ENCODE peak calls at places on chromosomes 4 and X, in seven cellular contexts. M, S, N, V, B, T and L are unnamed samples.

GRCh38 chrX:69503835-69504625 is at the start of gene NALF2:
- DNase-seq in M (peak; percentile 74), S (no peak), N (peak; percentile 49), V (peak; percentile 51), B (peak; percentile 59), T (peak; percentile 71), L (peak; percentile 81)

GRCh38 chr4:3845094-3845743 is 79.0 kb downstream of the ADRA2C start:
- DNase-seq in M (no peak), S (no peak), N (no peak), V (no peak), B (no peak), T (no peak), L (no peak)

GRCh38 chrX:3345281-3346081 is 971 bp downstream of the MXRA5 start:
- DNase-seq in M (peak; percentile 84), S (peak; percentile 76), N (peak; percentile 58), V (peak; percentile 80), B (peak; percentile 80), T (peak; percentile 61), L (no peak)

GRCh38 chr4:26176621-26177121 is 144.1 kb upstream of the RBPJ start:
- DNase-seq in M (no peak), S (no peak), N (no peak), V (no peak), B (no peak), T (no peak), L (no peak)

GRCh38 chr4:151325320-151326246 is at the start of gene SH3D19:
- DNase-seq in M (peak; percentile 84), S (peak; percentile 80), N (peak; percentile 76), V (peak; percentile 78), B (peak; percentile 79), T (peak; percentile 84), L (peak; percentile 46)

GRCh38 chr4:10893417-10893816 is 208.8 kb upstream of the CLNK start:
- DNase-seq in M (no peak), S (no peak), N (no peak), V (no peak), B (no peak), T (no peak), L (no peak)

GRCh38 chr4:3267576-3268394 is 18.8 kb downstream of the MSANTD1 start:
- DNase-seq in M (no peak), S (no peak), N (no peak), V (no peak), B (no peak), T (peak; percentile 10), L (no peak)

GRCh38 chr4:156968479-156968984 is 3.1 kb downstream of the PDGFC start:
- DNase-seq in M (peak; percentile 63), S (no peak), N (peak; percentile 36), V (peak; percentile 82), B (peak; percentile 57), T (peak; percentile 61), L (peak; percentile 50)

GRCh38 chrX:133776072-133776471 is 209.3 kb downstream of the GPC3 start:
- DNase-seq in M (peak; percentile 72), S (no peak), N (peak; percentile 19), V (peak; percentile 8), B (no peak), T (no peak), L (peak; percentile 27)

GRCh38 chrX:154452823-154453222 is 5.3 kb upstream of the PLXNA3 start:
- DNase-seq in M (no peak), S (no peak), N (no peak), V (no peak), B (no peak), T (no peak), L (no peak)

GRCh38 chr4:103996637-103997036 is 276.9 kb upstream of the TACR3 start:
- DNase-seq in M (no peak), S (no peak), N (no peak), V (peak; percentile 46), B (no peak), T (no peak), L (peak; percentile 50)

GRCh38 chrX:39850630-39851152 is 247.1 kb downstream of the BCOR start:
- DNase-seq in M (no peak), S (no peak), N (no peak), V (peak; percentile 23), B (no peak), T (no peak), L (peak; percentile 62)

GRCh38 chrX:74351760-74352159 is 47.8 kb downstream of the ZCCHC13 start:
- DNase-seq in M (no peak), S (no peak), N (no peak), V (no peak), B (no peak), T (no peak), L (no peak)

DNA sequence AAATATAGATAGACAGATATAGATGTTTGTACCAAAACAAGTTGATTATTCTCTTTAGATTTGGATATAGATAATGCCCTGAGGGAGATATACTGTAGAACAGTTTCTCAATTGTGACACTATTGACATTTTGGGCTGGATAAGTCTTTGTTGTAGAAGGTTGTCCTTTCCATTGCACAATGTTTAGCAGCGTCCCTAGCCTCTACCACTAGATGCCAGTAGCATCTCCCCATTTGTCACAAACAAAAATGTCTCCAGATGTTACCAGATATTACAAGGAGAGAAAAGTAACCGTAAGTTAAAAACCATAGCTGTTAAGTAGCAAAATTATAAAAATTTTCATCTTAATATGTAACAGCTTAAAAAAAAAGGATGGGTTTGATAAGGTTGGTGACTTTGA is 2595.3 kb downstream of the ARAP2 start:
- DNase-seq in M (no peak), S (no peak), N (no peak), V (no peak), B (no peak), T (no peak), L (peak; percentile 15)
- TF ChIP-seq CTCF in M (no peak), S (no peak), N (no peak), V (no peak), B (peak; percentile 40), T (no peak), L (peak; percentile 82)

GRCh38 chr4:184417802-184418511 is 56.4 kb downstream of the IRF2 start:
- DNase-seq in M (no peak), S (no peak), N (no peak), V (no peak), B (no peak), T (no peak), L (no peak)

GRCh38 chr4:184415071-184415470 is 59.3 kb downstream of the IRF2 start:
- DNase-seq in M (no peak), S (no peak), N (no peak), V (no peak), B (no peak), T (no peak), L (no peak)

GRCh38 chr4:184420402-184420801 is 53.9 kb downstream of the IRF2 start:
- DNase-seq in M (no peak), S (no peak), N (no peak), V (no peak), B (no peak), T (no peak), L (no peak)

GRCh38 chr4:184419976-184420375 is 54.4 kb downstream of the IRF2 start:
- DNase-seq in M (no peak), S (no peak), N (no peak), V (no peak), B (no peak), T (no peak), L (no peak)

GRCh38 chr4:184416913-184417734 is 57.2 kb downstream of the IRF2 start:
- DNase-seq in M (no peak), S (no peak), N (no peak), V (no peak), B (no peak), T (no peak), L (no peak)
- H3K4me1 ChIP-seq in M (no peaks in the 10 kb centered on the region), S (peaks cover 89% of the 10 kb centered on the region), N (peaks cover 81% of the 10 kb centered on the region), V (no peaks in the 10 kb centered on the region), B (peaks cover 61% of the 10 kb centered on the region), T (peaks cover 33% of the 10 kb centered on the region), L (no peaks in the 10 kb centered on the region)

GRCh38 chr4:29372971-29373370 is 1347.2 kb upstream of the PCDH7 start:
- DNase-seq in M (no peak), S (no peak), N (no peak), V (no peak), B (no peak), T (no peak), L (no peak)

DNA sequence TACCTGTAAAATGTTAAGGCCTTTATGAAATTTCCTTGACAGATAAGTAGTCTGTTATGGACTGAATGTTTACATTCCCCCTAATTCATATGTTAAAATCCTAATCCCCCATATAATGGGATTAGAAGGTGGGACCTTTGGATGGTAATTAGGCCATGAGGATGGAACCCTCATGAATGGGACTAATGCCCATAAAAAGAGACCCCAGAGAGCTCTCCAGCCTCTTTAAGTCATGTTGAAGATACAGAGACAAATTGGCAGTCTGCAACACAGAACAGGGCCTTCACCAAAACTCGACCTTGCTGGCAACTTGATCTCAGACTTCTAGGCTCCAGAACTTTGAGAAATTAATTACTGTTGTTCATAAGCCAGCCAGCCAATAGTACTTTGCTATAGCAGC is 1344.5 kb upstream of the PCDH7 start:
- DNase-seq in M (no peak), S (no peak), N (no peak), V (no peak), B (no peak), T (no peak), L (no peak)
- H3K9me3 ChIP-seq in M (no peaks in the 10 kb centered on the region), S (peaks cover 7% of the 10 kb centered on the region), N (peaks cover 19% of the 10 kb centered on the region), V (no peaks in the 10 kb centered on the region), B (peaks cover 6% of the 10 kb centered on the region), T (no peaks in the 10 kb centered on the region), L (no peaks in the 10 kb centered on the region)

GRCh38 chr4:180456928-180457327 is 1786.3 kb upstream of the TENM3 start:
- DNase-seq in M (no peak), S (no peak), N (no peak), V (no peak), B (no peak), T (no peak), L (peak; percentile 31)
- TF ChIP-seq CTCF in M (no peak), S (no peak), N (no peak), V (no peak), B (no peak), T (no peak), L (peak; percentile 42)

DNA sequence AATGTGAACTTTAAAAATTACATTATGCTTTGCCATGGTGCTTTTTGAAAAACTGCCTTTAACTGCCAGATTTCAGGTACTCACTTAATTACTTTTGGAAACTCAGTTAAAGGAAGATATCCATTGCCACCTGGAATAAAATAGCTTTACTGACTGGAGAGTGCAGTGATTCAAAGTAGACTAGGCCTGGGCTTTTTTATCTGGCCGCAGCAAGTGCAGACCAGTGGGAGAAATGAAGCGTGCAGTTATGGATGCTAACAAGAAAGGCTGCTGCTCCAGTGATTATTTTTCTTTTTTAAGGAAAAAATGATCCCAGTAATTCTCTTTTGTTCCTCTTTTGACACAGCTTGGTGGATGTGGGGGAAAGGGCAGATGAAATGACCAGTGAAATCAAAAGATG is 1.3 kb downstream of the SCARB2 start:
- DNase-seq in M (no peak), S (no peak), N (no peak), V (no peak), B (no peak), T (no peak), L (no peak)
- H3K4me1 ChIP-seq in M (peaks cover 51% of the 10 kb centered on the region), S (peaks cover 73% of the 10 kb centered on the region), N (peaks cover 89% of the 10 kb centered on the region), V (peaks cover 87% of the 10 kb centered on the region), B (peaks cover 74% of the 10 kb centered on the region), T (peaks cover 71% of the 10 kb centered on the region), L (peaks cover 22% of the 10 kb centered on the region)